ENCODE peak calls at places on chromosome 2, in nine cellular contexts. One of them, this sample, is unnamed.

GRCh38 chr2:69779258-69779989 is 37.5 kb downstream of the ANXA4 start:
- DNase-seq in activated CD4-positive, CD25-positive, alpha-beta regulatory T cell: no peak
- DNase-seq in stimulated activated CD4-positive, alpha-beta T cell treated with anti-CD3 and anti-CD28 coated beads, Interleukin-15, amount 100 ng/mL, for 1 hour: no peak
- DNase-seq in NCI-H69: peak; percentile 75
- DNase-seq in amniotic stem cell: no peak
- DNase-seq in activated naive CD4-positive, alpha-beta T cell treated with anti-CD3 and anti-CD28 coated beads, Interleukin-2, amount 10 ng/mL, durations not matched to agents 7 days and 5 days: no peak
- DNase-seq in SK-N-DZ: no peak
- DNase-seq in activated CD8-positive, alpha-beta memory T cell treated with anti-CD3 and anti-CD28 coated beads, Interleukin-2, amount 50 U/mL, for 4 hours: no peak
- DNase-seq in A549: peak; percentile 95
- DNase-seq in this sample: no peak

GRCh38 chr2:131413148-131413747 is 49.3 kb upstream of the RAB6D start:
- DNase-seq in activated CD4-positive, CD25-positive, alpha-beta regulatory T cell: no peak
- DNase-seq in stimulated activated CD4-positive, alpha-beta T cell treated with anti-CD3 and anti-CD28 coated beads, Interleukin-15, amount 100 ng/mL, for 1 hour: no peak
- DNase-seq in NCI-H69: peak; percentile 51
- DNase-seq in amniotic stem cell: peak; percentile 5
- DNase-seq in activated naive CD4-positive, alpha-beta T cell treated with anti-CD3 and anti-CD28 coated beads, Interleukin-2, amount 10 ng/mL, durations not matched to agents 7 days and 5 days: peak; percentile 31
- DNase-seq in SK-N-DZ: peak; percentile 80
- DNase-seq in activated CD8-positive, alpha-beta memory T cell treated with anti-CD3 and anti-CD28 coated beads, Interleukin-2, amount 50 U/mL, for 4 hours: no peak
- DNase-seq in A549: peak; percentile 53
- DNase-seq in this sample: no peak

GRCh38 chr2:68320118-68320641 is 431 bp upstream of the CNRIP1 start:
- DNase-seq in activated CD4-positive, CD25-positive, alpha-beta regulatory T cell: no peak
- DNase-seq in stimulated activated CD4-positive, alpha-beta T cell treated with anti-CD3 and anti-CD28 coated beads, Interleukin-15, amount 100 ng/mL, for 1 hour: no peak
- DNase-seq in NCI-H69: peak; percentile 69
- DNase-seq in amniotic stem cell: no peak
- DNase-seq in activated naive CD4-positive, alpha-beta T cell treated with anti-CD3 and anti-CD28 coated beads, Interleukin-2, amount 10 ng/mL, durations not matched to agents 7 days and 5 days: no peak
- DNase-seq in SK-N-DZ: no peak
- DNase-seq in activated CD8-positive, alpha-beta memory T cell treated with anti-CD3 and anti-CD28 coated beads, Interleukin-2, amount 50 U/mL, for 4 hours: no peak
- DNase-seq in A549: no peak
- DNase-seq in this sample: no peak

GRCh38 chr2:85926931-85927527 is 38.2 kb upstream of the ST3GAL5 start:
- DNase-seq in activated CD4-positive, CD25-positive, alpha-beta regulatory T cell: no peak
- DNase-seq in stimulated activated CD4-positive, alpha-beta T cell treated with anti-CD3 and anti-CD28 coated beads, Interleukin-15, amount 100 ng/mL, for 1 hour: no peak
- DNase-seq in NCI-H69: peak; percentile 35
- DNase-seq in amniotic stem cell: no peak
- DNase-seq in activated naive CD4-positive, alpha-beta T cell treated with anti-CD3 and anti-CD28 coated beads, Interleukin-2, amount 10 ng/mL, durations not matched to agents 7 days and 5 days: no peak
- DNase-seq in SK-N-DZ: no peak
- DNase-seq in activated CD8-positive, alpha-beta memory T cell treated with anti-CD3 and anti-CD28 coated beads, Interleukin-2, amount 50 U/mL, for 4 hours: no peak
- DNase-seq in A549: no peak
- DNase-seq in this sample: no peak

GRCh38 chr2:85468096-85468703 is 49.7 kb downstream of the SH2D6 start:
- DNase-seq in activated CD4-positive, CD25-positive, alpha-beta regulatory T cell: no peak
- DNase-seq in stimulated activated CD4-positive, alpha-beta T cell treated with anti-CD3 and anti-CD28 coated beads, Interleukin-15, amount 100 ng/mL, for 1 hour: no peak
- DNase-seq in NCI-H69: no peak
- DNase-seq in amniotic stem cell: no peak
- DNase-seq in activated naive CD4-positive, alpha-beta T cell treated with anti-CD3 and anti-CD28 coated beads, Interleukin-2, amount 10 ng/mL, durations not matched to agents 7 days and 5 days: no peak
- DNase-seq in SK-N-DZ: no peak
- DNase-seq in activated CD8-positive, alpha-beta memory T cell treated with anti-CD3 and anti-CD28 coated beads, Interleukin-2, amount 50 U/mL, for 4 hours: no peak
- DNase-seq in A549: no peak
- DNase-seq in this sample: no peak

GRCh38 chr2:88765154-88765948 is 73.9 kb downstream of the RPIA start:
- DNase-seq in activated CD4-positive, CD25-positive, alpha-beta regulatory T cell: no peak
- DNase-seq in stimulated activated CD4-positive, alpha-beta T cell treated with anti-CD3 and anti-CD28 coated beads, Interleukin-15, amount 100 ng/mL, for 1 hour: no peak
- DNase-seq in NCI-H69: peak; percentile 94
- DNase-seq in amniotic stem cell: no peak
- DNase-seq in activated naive CD4-positive, alpha-beta T cell treated with anti-CD3 and anti-CD28 coated beads, Interleukin-2, amount 10 ng/mL, durations not matched to agents 7 days and 5 days: peak; percentile 68
- DNase-seq in SK-N-DZ: no peak
- DNase-seq in activated CD8-positive, alpha-beta memory T cell treated with anti-CD3 and anti-CD28 coated beads, Interleukin-2, amount 50 U/mL, for 4 hours: peak; percentile 41
- DNase-seq in A549: peak; percentile 41
- DNase-seq in this sample: peak; percentile 26

GRCh38 chr2:96538487-96539214 is 2.1 kb downstream of the ARID5A start:
- DNase-seq in activated CD4-positive, CD25-positive, alpha-beta regulatory T cell: peak; percentile 73
- DNase-seq in stimulated activated CD4-positive, alpha-beta T cell treated with anti-CD3 and anti-CD28 coated beads, Interleukin-15, amount 100 ng/mL, for 1 hour: peak; percentile 77
- DNase-seq in NCI-H69: peak; percentile 29
- DNase-seq in amniotic stem cell: no peak
- DNase-seq in activated naive CD4-positive, alpha-beta T cell treated with anti-CD3 and anti-CD28 coated beads, Interleukin-2, amount 10 ng/mL, durations not matched to agents 7 days and 5 days: peak; percentile 95
- DNase-seq in SK-N-DZ: no peak
- DNase-seq in activated CD8-positive, alpha-beta memory T cell treated with anti-CD3 and anti-CD28 coated beads, Interleukin-2, amount 50 U/mL, for 4 hours: peak; percentile 94
- DNase-seq in A549: no peak
- DNase-seq in this sample: peak; percentile 86

GRCh38 chr2:181792906-181793305 is 98.6 kb upstream of the ITPRID2 start:
- DNase-seq in activated CD4-positive, CD25-positive, alpha-beta regulatory T cell: no peak
- DNase-seq in stimulated activated CD4-positive, alpha-beta T cell treated with anti-CD3 and anti-CD28 coated beads, Interleukin-15, amount 100 ng/mL, for 1 hour: no peak
- DNase-seq in NCI-H69: no peak
- DNase-seq in amniotic stem cell: no peak
- DNase-seq in activated naive CD4-positive, alpha-beta T cell treated with anti-CD3 and anti-CD28 coated beads, Interleukin-2, amount 10 ng/mL, durations not matched to agents 7 days and 5 days: no peak
- DNase-seq in SK-N-DZ: no peak
- DNase-seq in activated CD8-positive, alpha-beta memory T cell treated with anti-CD3 and anti-CD28 coated beads, Interleukin-2, amount 50 U/mL, for 4 hours: no peak
- DNase-seq in A549: no peak
- DNase-seq in this sample: no peak

GRCh38 chr2:221810216-221810615 is 238.1 kb upstream of the EPHA4 start:
- DNase-seq in activated CD4-positive, CD25-positive, alpha-beta regulatory T cell: no peak
- DNase-seq in stimulated activated CD4-positive, alpha-beta T cell treated with anti-CD3 and anti-CD28 coated beads, Interleukin-15, amount 100 ng/mL, for 1 hour: no peak
- DNase-seq in NCI-H69: no peak
- DNase-seq in amniotic stem cell: no peak
- DNase-seq in activated naive CD4-positive, alpha-beta T cell treated with anti-CD3 and anti-CD28 coated beads, Interleukin-2, amount 10 ng/mL, durations not matched to agents 7 days and 5 days: no peak
- DNase-seq in SK-N-DZ: no peak
- DNase-seq in activated CD8-positive, alpha-beta memory T cell treated with anti-CD3 and anti-CD28 coated beads, Interleukin-2, amount 50 U/mL, for 4 hours: no peak
- DNase-seq in A549: no peak
- DNase-seq in this sample: no peak

GRCh38 chr2:81767173-81767720 is 1462.7 kb upstream of the LRRTM1 start:
- DNase-seq in activated CD4-positive, CD25-positive, alpha-beta regulatory T cell: no peak
- DNase-seq in stimulated activated CD4-positive, alpha-beta T cell treated with anti-CD3 and anti-CD28 coated beads, Interleukin-15, amount 100 ng/mL, for 1 hour: no peak
- DNase-seq in NCI-H69: no peak
- DNase-seq in amniotic stem cell: no peak
- DNase-seq in activated naive CD4-positive, alpha-beta T cell treated with anti-CD3 and anti-CD28 coated beads, Interleukin-2, amount 10 ng/mL, durations not matched to agents 7 days and 5 days: no peak
- DNase-seq in SK-N-DZ: no peak
- DNase-seq in activated CD8-positive, alpha-beta memory T cell treated with anti-CD3 and anti-CD28 coated beads, Interleukin-2, amount 50 U/mL, for 4 hours: no peak
- DNase-seq in A549: no peak
- DNase-seq in this sample: no peak

GRCh38 chr2:1707771-1708351 is 36.5 kb downstream of the PXDN start:
- DNase-seq in activated CD4-positive, CD25-positive, alpha-beta regulatory T cell: no peak
- DNase-seq in stimulated activated CD4-positive, alpha-beta T cell treated with anti-CD3 and anti-CD28 coated beads, Interleukin-15, amount 100 ng/mL, for 1 hour: no peak
- DNase-seq in NCI-H69: peak; percentile 83
- DNase-seq in amniotic stem cell: peak; percentile 64
- DNase-seq in activated naive CD4-positive, alpha-beta T cell treated with anti-CD3 and anti-CD28 coated beads, Interleukin-2, amount 10 ng/mL, durations not matched to agents 7 days and 5 days: no peak
- DNase-seq in SK-N-DZ: no peak
- DNase-seq in activated CD8-positive, alpha-beta memory T cell treated with anti-CD3 and anti-CD28 coated beads, Interleukin-2, amount 50 U/mL, for 4 hours: no peak
- DNase-seq in A549: no peak
- DNase-seq in this sample: peak; percentile 91

This sample was measured in lower leg skin.